ENCODE peak calls at places on chromosome 2, in ten cellular contexts. G, V, A, K, R, W, Z, P, I and B are unnamed samples.

GRCh38 chr2:134391751-134392160 is 137.9 kb downstream of the MGAT5 start:
- DNase-seq in Z (no peak), G (no peak), A (peak), W (no peak), R (no peak), I (no peak), P (no peak), V (no peak), K (no peak), B (no peak)

GRCh38 chr2:217157581-217157980 is 297.7 kb upstream of the TNP1 start:
- DNase-seq in V (no peak), P (no peak), W (no peak), R (no peak), A (no peak), Z (no peak), I (no peak), G (no peak), K (no peak), B (no peak)

GRCh38 chr2:120346667-120347358 is 877 bp downstream of the INHBB start:
- DNase-seq in I (no peak), G (peak), K (no peak), V (no peak), R (no peak), W (no peak), A (peak), Z (peak), P (peak), B (no peak)

GRCh38 chr2:121335294-121336290 is 50.6 kb upstream of the TFCP2L1 start:
- DNase-seq in I (no peak), V (no peak), K (no peak), R (peak), G (peak), P (no peak), Z (no peak), A (no peak), W (no peak), B (no peak)

GRCh38 chr2:85678794-85679672 is 11.0 kb upstream of the SFTPB start:
- DNase-seq in I (peak), V (peak), P (peak), A (peak), K (peak), R (peak), Z (peak), W (peak), G (peak), B (no peak)

GRCh38 chr2:79294994-79295393 is 135.4 kb upstream of the REG3A start:
- DNase-seq in R (no peak), G (no peak), V (no peak), A (no peak), K (no peak), W (no peak), I (no peak), Z (no peak), P (no peak), B (no peak)

GRCh38 chr2:9234680-9235387 is 28.2 kb downstream of the ASAP2 start:
- DNase-seq in G (no peak), R (peak), I (no peak), K (no peak), A (peak), P (no peak), V (no peak), W (no peak), Z (no peak), B (peak)

GRCh38 chr2:22855761-22856184 is 529.2 kb upstream of the KLHL29 start:
- DNase-seq in V (no peak), A (no peak), W (no peak), K (no peak), G (no peak), I (peak), P (no peak), R (no peak), Z (peak), B (no peak)

GRCh38 chr2:143545059-143545458 is 415.8 kb downstream of the ARHGAP15 start:
- DNase-seq in R (no peak), I (no peak), P (no peak), V (no peak), W (no peak), Z (no peak), A (no peak), K (no peak), G (no peak), B (no peak)

GRCh38 chr2:120939595-120940318 is 204.1 kb downstream of the GLI2 start:
- DNase-seq in P (no peak), A (peak), V (no peak), Z (no peak), R (peak), K (no peak), G (no peak), I (no peak), W (no peak), B (no peak)

GRCh38 chr2:241225545-241225944 is 37.1 kb downstream of the ANO7 start:
- DNase-seq in P (no peak), A (no peak), W (no peak), I (no peak), R (no peak), V (no peak), G (no peak), Z (no peak), K (no peak), B (no peak)

GRCh38 chr2:37575780-37576179 is 95.7 kb downstream of the CDC42EP3 start:
- DNase-seq in G (no peak), K (no peak), P (no peak), Z (no peak), R (no peak), I (no peak), A (no peak), W (no peak), V (no peak), B (no peak)

GRCh38 chr2:44310287-44310686 is 35.0 kb downstream of the SLC3A1 start:
- DNase-seq in G (no peak), A (no peak), Z (no peak), I (no peak), R (no peak), V (no peak), K (no peak), W (no peak), P (no peak), B (no peak)

GRCh38 chr2:239876948-239877289 is 148.2 kb downstream of the NDUFA10 start:
- DNase-seq in R (no peak), A (no peak), Z (no peak), K (no peak), P (no peak), G (no peak), I (no peak), V (no peak), W (no peak), B (no peak)

GRCh38 chr2:135969655-135970387 is 15.6 kb downstream of the DARS1 start:
- DNase-seq in Z (no peak), P (no peak), A (no peak), G (no peak), K (no peak), V (no peak), R (no peak), I (no peak), W (no peak), B (no peak)

GRCh38 chr2:133885847-133886246 is 317.6 kb upstream of the NCKAP5 start:
- DNase-seq in A (no peak), K (no peak), P (no peak), V (no peak), I (no peak), G (no peak), R (peak), W (no peak), Z (no peak), B (no peak)

GRCh38 chr2:37287966-37288365 is 36.7 kb downstream of the PRKD3 start:
- DNase-seq in Z (no peak), V (no peak), P (no peak), G (peak), I (no peak), A (no peak), K (no peak), R (no peak), W (no peak), B (no peak)

GRCh38 chr2:5549061-5549601 is 143.1 kb upstream of the SOX11 start:
- DNase-seq in A (peak), P (no peak), R (peak), K (no peak), Z (no peak), I (no peak), V (no peak), W (no peak), G (no peak), B (peak)

GRCh38 chr2:63581266-63581961 is 6.9 kb downstream of the WDPCP start:
- DNase-seq in R (no peak), G (no peak), Z (no peak), I (no peak), P (no peak), K (peak), V (no peak), A (peak), W (no peak), B (peak)

GRCh38 chr2:69767034-69767433 is 25.1 kb downstream of the ANXA4 start:
- DNase-seq in G (no peak), R (no peak), K (no peak), P (no peak), W (no peak), A (peak), Z (no peak), V (no peak), I (no peak), B (no peak)

GRCh38 chr2:131055169-131056065 is 37.8 kb downstream of the FAM168B start:
- DNase-seq in P (no peak), Z (no peak), G (no peak), V (no peak), K (no peak), W (no peak), A (peak), I (no peak), R (no peak), B (no peak)

GRCh38 chr2:152354069-152354755 is 19.2 kb downstream of the FMNL2 start:
- DNase-seq in V (no peak), A (peak), I (no peak), W (no peak), Z (no peak), K (no peak), G (no peak), R (no peak), P (no peak), B (no peak)

GRCh38 chr2:48496867-48497266 is 33.1 kb upstream of the STON1 start:
- DNase-seq in V (no peak), W (no peak), R (peak), P (no peak), Z (no peak), K (no peak), A (peak), I (no peak), G (no peak), B (no peak)